ENCODE peak calls at places on chromosomes 16 and 17, in four cellular contexts. G is fibroblast of lung, C is NCI-H2107, K is SJSA1. Q is an unnamed sample.

GRCh38 chr17:72305964-72306551 is 185.2 kb downstream of the SOX9 start:
- DNase-seq in G (peak; percentile 51), K (no peak), C (no peak), Q (no peak)

GRCh38 chr16:28974007-28974436 is 556 bp upstream of the SPNS1 start:
- DNase-seq in K (peak; percentile 77), G (peak; percentile 74), C (peak; percentile 51), Q (peak; percentile 33)

GRCh38 chr16:58462997-58463891 is 36.7 kb upstream of the NDRG4 start:
- DNase-seq in C (peak; percentile 25), K (no peak), G (no peak), Q (no peak)

GRCh38 chr16:9469512-9469911 is 378.1 kb downstream of the HAPSTR1 start:
- DNase-seq in K (no peak), C (no peak), G (no peak), Q (no peak)

GRCh38 chr16:20915733-20916132 is 15.2 kb downstream of the LYRM1 start:
- DNase-seq in C (no peak), G (no peak), K (no peak), Q (no peak)

GRCh38 chr16:2586901-2587480 is 49.2 kb downstream of the PDPK1 start:
- DNase-seq in G (no peak), K (no peak), C (no peak), Q (no peak)

GRCh38 chr17:29046440-29046839 is 3.5 kb downstream of the PIPOX start:
- DNase-seq in K (no peak), G (no peak), C (no peak), Q (no peak)

GRCh38 chr17:3935140-3935542 is 18.9 kb upstream of the P2RX1 start:
- DNase-seq in C (peak; percentile 32), G (peak; percentile 79), K (peak; percentile 77), Q (no peak)